ENCODE peak calls at places on chromosomes 13 and 19, in five cellular contexts. E, X, Y, V and P are unnamed samples.

GRCh38 chr13:20968745-20969144 is 66.2 kb upstream of the XPO4 start:
- DNase-seq in E (no peak), X (no peak), V (no peak), Y (no peak), P (no peak)

GRCh38 chr13:64688893-64689677 is 2541.1 kb downstream of the PCDH9 start:
- DNase-seq in Y (no peak), V (no peak), E (no peak), X (no peak), P (no peak)

GRCh38 chr19:43594710-43595604 is 977 bp downstream of the IRGQ start:
- DNase-seq in Y (peak; percentile 75), E (peak; percentile 75), V (peak; percentile 54), X (no peak), P (peak; percentile 79)

GRCh38 chr13:46961719-46962118 is 64.9 kb upstream of the HTR2A start:
- DNase-seq in Y (no peak), X (no peak), E (no peak), V (no peak), P (no peak)

GRCh38 chr13:45492538-45492937 is 27.8 kb downstream of the COG3 start:
- DNase-seq in X (no peak), V (no peak), Y (no peak), E (no peak), P (no peak)

GRCh38 chr19:58020985-58021384 is 12.8 kb upstream of the ZSCAN1 start:
- DNase-seq in X (no peak), Y (no peak), E (no peak), V (no peak), P (no peak)

GRCh38 chr13:52371736-52372247 is 34.2 kb downstream of the THSD1 start:
- DNase-seq in V (no peak), E (no peak), X (no peak), Y (no peak), P (no peak)

GRCh38 chr19:44876930-44877530 is 14.0 kb upstream of the TOMM40 start:
- DNase-seq in X (no peak), V (no peak), E (no peak), Y (no peak), P (no peak)

GRCh38 chr19:1746401-1747284 is 6.7 kb upstream of the ONECUT3 start:
- DNase-seq in V (no peak), X (no peak), E (no peak), Y (no peak), P (no peak)

GRCh38 chr19:8367327-8368001 is 3.5 kb downstream of the ANGPTL4 start:
- DNase-seq in X (peak; percentile 85), E (peak; percentile 82), V (peak; percentile 99), Y (no peak), P (no peak)

GRCh38 chr19:47229674-47230121 is 1.3 kb downstream of the BBC3 start:
- DNase-seq in X (no peak), E (peak; percentile 57), V (no peak), Y (no peak), P (no peak)

GRCh38 chr13:110106726-110107125 is 200.2 kb downstream of the COL4A1 start:
- DNase-seq in Y (no peak), X (peak; percentile 73), E (no peak), V (peak; percentile 54), P (no peak)

GRCh38 chr19:1449467-1450442 is at the start of gene APC2:
- DNase-seq in X (no peak), V (no peak), Y (no peak), E (no peak), P (peak; percentile 36)

GRCh38 chr19:43759515-43759914 is 4.8 kb upstream of the SMG9 start:
- DNase-seq in V (no peak), Y (no peak), E (no peak), X (no peak), P (no peak)

GRCh38 chr13:31476266-31476665 is 263.1 kb upstream of the RXFP2 start:
- DNase-seq in X (no peak), Y (no peak), E (no peak), V (peak; percentile 16), P (no peak)

GRCh38 chr13:91032104-91032503 is 315.4 kb upstream of the MIR17HG start:
- DNase-seq in E (no peak), X (no peak), V (no peak), Y (no peak), P (no peak)

GRCh38 chr19:43460362-43461016 is 4.9 kb downstream of the LYPD3 start:
- DNase-seq in V (no peak), E (no peak), Y (no peak), X (no peak), P (no peak)

GRCh38 chr19:3655402-3656072 is 28.9 kb upstream of the CACTIN start:
- DNase-seq in V (no peak), X (peak; percentile 75), Y (no peak), E (no peak), P (no peak)
- H3K4me1 ChIP-seq in V (peaks cover 11% of the 10 kb centered on the region), X (no peaks in the 10 kb centered on the region), Y (no peaks in the 10 kb centered on the region), E (no peaks in the 10 kb centered on the region), P (no peaks in the 10 kb centered on the region)

GRCh38 chr19:38475176-38475575 is 41.7 kb downstream of the RYR1 start:
- DNase-seq in Y (no peak), X (no peak), E (no peak), V (no peak), P (no peak)
- H3K4me1 ChIP-seq in Y (no peaks in the 10 kb centered on the region), X (no peaks in the 10 kb centered on the region), E (no peaks in the 10 kb centered on the region), V (no peaks in the 10 kb centered on the region), P (no peaks in the 10 kb centered on the region)

GRCh38 chr19:34259367-34259865 is 5.1 kb downstream of the GARRE1 start:
- DNase-seq in X (no peak), V (no peak), Y (no peak), E (no peak), P (no peak)
- H3K4me1 ChIP-seq in X (peaks cover 13% of the 10 kb centered on the region), V (peaks cover 70% of the 10 kb centered on the region), Y (peaks cover 36% of the 10 kb centered on the region), E (peaks cover 19% of the 10 kb centered on the region), P (peaks cover 17% of the 10 kb centered on the region)

DNA sequence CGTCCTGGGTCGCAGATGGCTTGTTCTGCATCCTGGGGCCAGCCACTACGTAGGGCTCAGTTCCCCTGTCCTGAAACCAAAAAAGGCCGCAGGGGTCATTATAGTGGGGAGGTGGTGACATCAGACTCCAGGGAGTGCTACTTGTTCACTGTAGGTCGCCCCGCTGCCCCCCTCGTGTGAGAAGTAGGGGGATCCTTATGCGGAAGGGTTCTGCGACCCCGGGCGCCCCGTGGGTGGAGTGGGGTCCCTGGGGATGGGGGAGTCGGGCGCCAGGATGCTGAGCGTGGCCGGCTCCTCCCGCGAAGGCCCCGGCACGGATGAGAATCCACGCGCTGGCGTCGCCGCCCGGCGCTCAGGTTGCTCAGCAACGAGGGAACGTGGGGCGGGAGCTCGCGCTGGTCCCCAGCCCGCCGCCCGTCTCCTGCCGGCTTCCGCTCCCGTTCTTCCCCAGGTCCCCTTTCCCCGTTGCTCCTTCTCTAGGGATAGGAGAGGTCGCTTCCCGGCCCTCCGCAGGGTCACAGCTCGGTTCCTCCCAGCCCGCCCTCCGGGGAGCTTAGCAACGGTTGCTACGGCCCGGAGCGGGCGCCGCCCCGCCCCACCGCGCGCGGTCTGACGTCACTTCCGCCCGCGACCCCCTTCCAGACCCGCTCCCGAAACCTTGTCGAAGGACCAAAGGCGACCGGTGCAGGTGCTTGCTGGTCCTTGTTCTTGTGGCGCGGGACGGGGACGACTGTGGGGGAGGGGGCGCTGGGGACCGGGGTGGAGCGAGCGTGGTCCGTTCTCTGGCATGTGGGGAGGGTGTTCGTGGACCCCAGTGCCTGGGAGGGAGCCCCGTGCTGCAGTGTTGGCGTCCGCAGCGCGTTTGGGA is at the start of gene NAT14:
- DNase-seq in E (peak; percentile 61), Y (peak; percentile 69), V (peak; percentile 61), X (peak; percentile 61), P (peak; percentile 63)
- H3K4me1 ChIP-seq in E (peaks cover 14% of the 10 kb centered on the region), Y (peaks cover 13% of the 10 kb centered on the region), V (peaks cover 52% of the 10 kb centered on the region), X (peaks cover 32% of the 10 kb centered on the region), P (peaks cover 21% of the 10 kb centered on the region)